ENCODE peak calls at places on chromosome 9, in five cellular contexts. A is ELR, H is AG08396, G is Right ventricle myocardium inferior, P is fibroblast of lung. J is an unnamed sample.

GRCh38 chr9:135777623-135778177 is 75.7 kb downstream of the KCNT1 start:
- DNase-seq in A (no peak), H (no peak), G (no peak), P (no peak), J (no peak)

GRCh38 chr9:20865357-20865756 is 166.1 kb downstream of the HACD4 start:
- DNase-seq in A (peak), H (no peak), G (no peak), P (no peak), J (no peak)

GRCh38 chr9:90526386-90526785 is 116.2 kb downstream of the DIRAS2 start:
- DNase-seq in A (no peak), H (no peak), G (no peak), P (no peak), J (no peak)

GRCh38 chr9:134210908-134211810 is 46.8 kb upstream of the RNU6ATAC start:
- DNase-seq in A (no peak), H (no peak), G (peak), P (no peak), J (no peak)

GRCh38 chr9:115211413-115212204 is 93.7 kb upstream of the TNC start:
- DNase-seq in A (peak), H (no peak), G (no peak), P (peak), J (peak)

GRCh38 chr9:36328798-36329411 is 70.7 kb upstream of the GNE start:
- DNase-seq in A (peak), H (peak), G (no peak), P (peak), J (peak)

GRCh38 chr9:126491256-126491879 is 122.4 kb upstream of the LMX1B start:
- DNase-seq in A (peak), H (peak), G (no peak), P (peak), J (no peak)

GRCh38 chr9:129568560-129569505 is 52.1 kb downstream of the C9orf50 start:
- DNase-seq in A (peak), H (peak), G (peak), P (no peak), J (no peak)

GRCh38 chr9:5073701-5074100 is 88.6 kb downstream of the JAK2 start:
- DNase-seq in A (no peak), H (no peak), G (no peak), P (no peak), J (no peak)

GRCh38 chr9:136133959-136134484 is 15.3 kb upstream of the TMEM250 start:
- DNase-seq in A (no peak), H (no peak), G (no peak), P (no peak), J (no peak)

GRCh38 chr9:79221084-79221483 is 350.7 kb upstream of the TLE4 start:
- DNase-seq in A (peak), H (peak), G (no peak), P (peak), J (peak)

GRCh38 chr9:124706685-124707084 is 64.4 kb downstream of the NR6A1 start:
- DNase-seq in A (no peak), H (no peak), G (no peak), P (no peak), J (no peak)

GRCh38 chr9:37582548-37583157 is 6.5 kb upstream of the FBXO10 start:
- DNase-seq in A (peak), H (peak), G (no peak), P (peak), J (no peak)

GRCh38 chr9:106110483-106110882 is 416.1 kb downstream of the TMEM38B start:
- DNase-seq in A (no peak), H (no peak), G (no peak), P (no peak), J (no peak)

GRCh38 chr9:129677456-129677855 is 12.0 kb downstream of the PRRX2 start:
- DNase-seq in A (no peak), H (no peak), G (no peak), P (no peak), J (no peak)

GRCh38 chr9:113566712-113567071 is 103.2 kb downstream of the RGS3 start:
- DNase-seq in A (peak), H (no peak), G (no peak), P (no peak), J (no peak)

GRCh38 chr9:95461448-95462381 is 55.1 kb downstream of the PTCH1 start:
- DNase-seq in A (no peak), H (no peak), G (no peak), P (no peak), J (no peak)

GRCh38 chr9:87871425-87872078 is 11.1 kb upstream of the SPATA31E1 start:
- DNase-seq in A (no peak), H (no peak), G (no peak), P (no peak), J (no peak)

GRCh38 chr9:124267271-124267807 is 9.6 kb downstream of the NEK6 start:
- DNase-seq in A (peak), H (no peak), G (peak), P (peak), J (no peak)

GRCh38 chr9:33272061-33272460 is 7.2 kb downstream of the CHMP5 start:
- DNase-seq in A (no peak), H (no peak), G (no peak), P (no peak), J (no peak)

GRCh38 chr9:14812806-14813205 is 90.3 kb upstream of the CER1 start:
- DNase-seq in A (no peak), H (no peak), G (no peak), P (no peak), J (no peak)

GRCh38 chr9:115604831-115605483 is 487.0 kb upstream of the TNC start:
- DNase-seq in A (peak), H (peak), G (no peak), P (peak), J (peak)

GRCh38 chr9:131098391-131099087 is 2.2 kb downstream of the AIF1L start:
- DNase-seq in A (no peak), H (no peak), G (no peak), P (no peak), J (no peak)

GRCh38 chr9:98614941-98615340 is 93.8 kb downstream of the GABBR2 start:
- DNase-seq in A (peak), H (no peak), G (no peak), P (no peak), J (no peak)

J was measured in BJ.